ENCODE peak calls at places on chromosome 10, in eight cellular contexts. G is SK-N-SH, R is HCT116, S is GM23338, B is stomach, X is transverse colon, I is HL-60, O is HepG2. D is an unnamed sample.

GRCh38 chr10:86071145-86071544 is 295.4 kb downstream of the GRID1 start:
- DNase-seq in X (no peak), S (no peak), G (no peak), I (no peak), B (peak; percentile 3), R (no peak), O (no peak), D (no peak)

GRCh38 chr10:118911361-118911760 is 118.2 kb upstream of the NANOS1 start:
- DNase-seq in I (no peak), X (no peak), G (no peak), S (no peak), O (peak; percentile 58), B (no peak), R (peak; percentile 37), D (no peak)

GRCh38 chr10:10911471-10911921 is 106.2 kb upstream of the CELF2 start:
- DNase-seq in B (peak; percentile 52), I (no peak), S (peak; percentile 43), O (no peak), G (no peak), X (peak; percentile 55), R (no peak), D (no peak)

GRCh38 chr10:129785536-129785981 is 178.5 kb downstream of the EBF3 start:
- DNase-seq in G (no peak), S (no peak), B (no peak), I (no peak), O (no peak), R (no peak), X (no peak), D (no peak)

GRCh38 chr10:68073631-68074403 is 1.3 kb downstream of the HERC4 start:
- DNase-seq in S (no peak), X (no peak), G (no peak), I (no peak), R (no peak), B (no peak), O (no peak), D (no peak)

GRCh38 chr10:83982812-83983211 is 156.5 kb upstream of the GHITM start:
- DNase-seq in G (no peak), R (no peak), X (no peak), O (no peak), I (no peak), S (no peak), B (no peak), D (no peak)

GRCh38 chr10:11270858-11271179 is 253.1 kb downstream of the CELF2 start:
- DNase-seq in X (no peak), R (no peak), O (no peak), S (no peak), B (no peak), G (no peak), I (no peak), D (no peak)

GRCh38 chr10:69976795-69977546 is 75.7 kb upstream of the MACROH2A2 start:
- DNase-seq in G (no peak), S (no peak), R (no peak), X (no peak), I (no peak), B (no peak), O (no peak), D (no peak)

GRCh38 chr10:98107644-98108430 is 26.6 kb upstream of the R3HCC1L start:
- DNase-seq in I (no peak), S (peak; percentile 17), X (no peak), G (no peak), B (no peak), O (no peak), R (no peak), D (no peak)

GRCh38 chr10:119199231-119199992 is 8.0 kb upstream of the GRK5 start:
- DNase-seq in X (peak; percentile 63), O (peak; percentile 88), G (peak; percentile 78), S (peak; percentile 81), B (peak; percentile 64), I (no peak), R (peak; percentile 77), D (peak; percentile 75)

GRCh38 chr10:73584737-73585136 is 6.4 kb downstream of the USP54 start:
- DNase-seq in O (peak; percentile 30), S (no peak), I (no peak), B (no peak), R (no peak), G (no peak), X (no peak), D (no peak)

GRCh38 chr10:21732067-21732772 is 198.2 kb downstream of the MLLT10 start:
- DNase-seq in S (peak; percentile 92), R (peak; percentile 44), X (peak; percentile 26), B (no peak), O (peak; percentile 50), G (peak; percentile 81), I (no peak), D (no peak)

GRCh38 chr10:116784035-116784434 is 41.7 kb upstream of the HSPA12A start:
- DNase-seq in O (no peak), R (no peak), X (no peak), S (no peak), G (no peak), B (no peak), I (no peak), D (no peak)

GRCh38 chr10:102408081-102408727 is 10.4 kb downstream of the PSD start:
- DNase-seq in R (no peak), X (peak; percentile 47), S (no peak), B (no peak), G (no peak), I (no peak), O (no peak), D (no peak)

GRCh38 chr10:34988397-34989067 is 101.6 kb downstream of the CUL2 start:
- DNase-seq in I (no peak), X (no peak), S (no peak), O (no peak), R (no peak), G (no peak), B (no peak), D (no peak)

GRCh38 chr10:83522881-83523386 is 616.4 kb upstream of the GHITM start:
- DNase-seq in I (no peak), O (no peak), X (no peak), S (no peak), B (no peak), R (no peak), G (peak; percentile 29), D (no peak)

GRCh38 chr10:109852718-109853037 is 70.6 kb downstream of the XPNPEP1 start:
- DNase-seq in I (no peak), S (no peak), B (no peak), R (no peak), G (no peak), O (no peak), X (no peak), D (no peak)

DNA sequence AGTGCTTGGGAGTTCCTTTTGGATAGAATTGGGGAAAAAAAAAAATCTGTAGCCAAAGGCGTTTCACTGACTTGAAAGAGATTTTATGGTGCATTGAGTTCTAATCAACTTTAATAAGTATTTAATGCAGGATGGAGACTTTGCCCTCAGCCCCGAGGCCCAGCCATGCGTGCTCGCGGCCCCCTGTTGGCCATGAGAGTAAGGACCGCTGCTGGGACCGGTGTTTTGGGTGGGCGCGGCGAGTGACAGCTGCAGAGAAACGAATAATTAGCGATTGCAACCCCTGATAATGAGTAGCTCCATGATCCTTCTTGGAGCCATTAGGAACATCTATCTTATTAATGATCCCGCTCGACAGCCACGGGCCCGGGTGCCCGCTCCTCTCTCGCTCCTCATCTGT is 347.4 kb downstream of the RPS24 start:
- DNase-seq in I (no peak), X (no peak), S (peak; percentile 72), R (no peak), O (no peak), G (peak; percentile 43), B (no peak), D (no peak)
- TF ChIP-seq CTCF in I (no peak), X (no peak), S (peak; percentile 75), R (peak; percentile 59), O (peak; percentile 24), G (peak; percentile 39), B (no peak), D (no peak)

GRCh38 chr10:95278061-95278988 is 12.5 kb downstream of the PDLIM1 start:
- DNase-seq in S (peak; percentile 46), I (no peak), R (no peak), B (no peak), X (no peak), O (peak; percentile 92), G (no peak), D (no peak)
- TF ChIP-seq POLR2AphosphoS5 in S (no peak), I (no peak), R (no peak), B (peak; percentile 38), X (peak; percentile 62), O (no peak), G (no peak), D (no peak)

GRCh38 chr10:113447278-113447677 is 105.6 kb upstream of the HABP2 start:
- DNase-seq in R (no peak), X (no peak), G (no peak), I (no peak), B (no peak), O (no peak), S (no peak), D (no peak)

GRCh38 chr10:113450906-113451305 is 101.9 kb upstream of the HABP2 start:
- DNase-seq in S (no peak), O (no peak), R (no peak), G (no peak), I (no peak), X (no peak), B (no peak), D (no peak)

GRCh38 chr10:113449151-113449695 is 103.6 kb upstream of the HABP2 start:
- DNase-seq in B (no peak), R (no peak), G (no peak), O (no peak), X (no peak), I (no peak), S (no peak), D (no peak)

GRCh38 chr10:113452146-113452545 is 100.7 kb upstream of the HABP2 start:
- DNase-seq in I (no peak), G (no peak), O (no peak), B (no peak), S (no peak), X (no peak), R (no peak), D (no peak)

GRCh38 chr10:113450046-113450445 is 102.8 kb upstream of the HABP2 start:
- DNase-seq in O (no peak), I (no peak), G (no peak), R (no peak), X (no peak), S (no peak), B (no peak), D (no peak)
- TF ChIP-seq CTCF in O (no peak), I (no peak), G (no peak), R (no peak), X (no peak), S (no peak), B (no peak), D (no peak)

DNA sequence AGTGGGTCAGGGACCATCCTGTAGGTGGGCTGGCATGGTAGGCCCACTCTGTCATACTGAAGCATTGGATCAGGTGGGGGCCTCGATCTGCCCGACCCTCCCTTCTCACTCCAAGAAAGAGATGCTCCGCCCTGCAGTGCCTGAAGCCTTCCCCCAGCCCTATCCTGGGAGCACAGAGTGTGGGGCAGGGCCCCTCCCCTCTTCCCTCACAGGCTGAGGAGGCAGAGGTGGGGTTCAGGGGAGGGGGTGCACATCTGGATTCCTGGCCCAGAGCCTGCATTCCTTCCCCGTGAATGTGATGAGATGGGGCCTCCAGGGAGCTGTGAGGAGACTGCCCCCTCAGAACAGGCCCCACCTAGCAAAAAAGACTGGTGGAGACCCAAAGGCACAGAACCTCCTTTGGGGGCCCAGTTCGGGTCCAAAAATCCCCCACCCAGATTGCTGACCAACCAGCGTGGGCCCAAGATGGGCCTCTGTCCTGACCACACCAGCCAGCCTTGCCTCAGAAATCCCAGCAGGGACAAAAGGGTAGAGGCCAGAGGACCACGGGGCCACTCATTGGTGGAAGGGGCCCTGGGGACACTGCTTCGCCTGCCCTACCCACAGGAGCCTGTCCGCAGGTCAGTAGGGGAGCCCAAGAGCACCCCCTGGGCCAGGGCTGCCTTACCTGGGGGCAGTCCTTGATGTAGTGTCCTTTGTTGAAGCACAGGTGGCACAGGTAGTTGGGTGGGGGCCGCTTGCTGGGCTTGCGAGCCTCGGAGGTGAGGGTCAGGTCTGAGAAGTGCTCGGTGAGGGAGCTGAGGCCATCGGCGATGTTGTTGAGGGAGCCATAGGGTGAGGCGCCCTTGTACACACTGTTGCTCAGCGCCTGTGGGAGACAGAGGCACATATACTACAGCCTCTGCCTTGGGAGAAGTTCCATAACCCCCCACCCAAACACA is 13.3 kb downstream of the ZCCHC24 start:
- DNase-seq in B (no peak), O (no peak), I (no peak), R (no peak), X (no peak), G (no peak), S (peak; percentile 29), D (no peak)
- TF ChIP-seq POLR2AphosphoS5 in B (no peak), O (no peak), I (no peak), R (no peak), X (no peak), G (no peak), S (no peak), D (no peak)